ENCODE peak calls at places on chromosomes 2 and 18, in six cellular contexts. U is HCT116, S is GM03348, C is epithelial cell of esophagus, H is SJSA1, I is frontal cortex. K is an unnamed sample.

GRCh38 chr2:83081835-83082522 is 1377.1 kb downstream of the SUCLG1 start:
- DNase-seq in C (peak; percentile 55), I (no peak), U (no peak), H (peak; percentile 61), S (peak; percentile 12), K (peak; percentile 49)

GRCh38 chr2:144512421-144513272 is 7.3 kb downstream of the ZEB2 start:
- DNase-seq in U (no peak), I (no peak), C (no peak), H (no peak), S (no peak), K (no peak)

GRCh38 chr18:39190508-39190907 is 1624.9 kb upstream of the CELF4 start:
- DNase-seq in H (no peak), S (no peak), I (no peak), U (no peak), C (peak; percentile 10), K (no peak)

GRCh38 chr2:10124538-10125045 is 2.1 kb downstream of the RRM2 start:
- DNase-seq in S (peak; percentile 55), U (no peak), C (peak; percentile 78), I (peak; percentile 52), H (no peak), K (peak; percentile 75)

GRCh38 chr2:37795938-37796337 is 124.5 kb upstream of the CDC42EP3 start:
- DNase-seq in U (no peak), I (no peak), S (peak; percentile 75), H (peak; percentile 70), C (peak; percentile 74), K (no peak)

GRCh38 chr2:219824996-219825395 is 197.6 kb downstream of the SLC4A3 start:
- DNase-seq in I (no peak), H (no peak), U (no peak), S (no peak), C (no peak), K (no peak)

GRCh38 chr2:202717598-202718310 is 83.0 kb downstream of the FAM117B start:
- DNase-seq in I (no peak), H (no peak), S (no peak), C (peak; percentile 56), U (no peak), K (no peak)

GRCh38 chr18:24052053-24052452 is 37.5 kb downstream of the TTC39C start:
- DNase-seq in C (peak; percentile 24), S (no peak), I (no peak), H (no peak), U (no peak), K (no peak)

GRCh38 chr2:60216452-60216995 is 336.9 kb downstream of the BCL11A start:
- DNase-seq in C (peak; percentile 9), I (no peak), U (no peak), H (no peak), S (no peak), K (no peak)

GRCh38 chr18:74249181-74249968 is 42.4 kb downstream of the CYB5A start:
- DNase-seq in I (no peak), S (peak; percentile 75), U (no peak), C (peak; percentile 80), H (no peak), K (peak; percentile 79)

GRCh38 chr2:96877513-96878159 is 7.8 kb upstream of the SEMA4C start:
- DNase-seq in H (no peak), C (no peak), I (no peak), S (no peak), U (no peak), K (no peak)

GRCh38 chr18:40980171-40980570 is 974.9 kb upstream of the PIK3C3 start:
- DNase-seq in I (no peak), H (no peak), U (no peak), C (no peak), S (no peak), K (no peak)

GRCh38 chr2:37190290-37190689 is 1.8 kb upstream of the SULT6B1 start:
- DNase-seq in U (no peak), H (no peak), S (no peak), C (no peak), I (no peak), K (no peak)

GRCh38 chr2:44676379-44676778 is 265.1 kb upstream of the SIX3 start:
- DNase-seq in U (no peak), S (no peak), I (no peak), H (no peak), C (no peak), K (no peak)

GRCh38 chr18:35172009-35172408 is 68.8 kb upstream of the ZNF397 start:
- DNase-seq in C (no peak), S (no peak), I (no peak), H (no peak), U (no peak), K (no peak)

GRCh38 chr18:29979884-29980283 is 1062.7 kb downstream of the DSC3 start:
- DNase-seq in U (no peak), H (no peak), C (peak; percentile 35), I (no peak), S (peak; percentile 7), K (no peak)

GRCh38 chr2:99488587-99488998 is 1.2 kb downstream of the REV1 start:
- DNase-seq in I (peak; percentile 19), U (no peak), H (no peak), C (peak; percentile 62), S (peak; percentile 16), K (no peak)

GRCh38 chr2:209686417-209686816 is 85.2 kb upstream of the UNC80 start:
- DNase-seq in U (no peak), I (no peak), H (no peak), C (no peak), S (no peak), K (no peak)

K was measured in fibroblast of the conjunctiva.